ENCODE peak calls at places on chromosomes 12 and 14, in four cellular contexts. I is RPMI7951; T is glutamatergic neuron; J is effector CD4-positive, alpha-beta T cell. Z is an unnamed sample.

GRCh38 chr12:128069359-128069997 is 197.5 kb upstream of the TMEM132C start:
- DNase-seq in I (peak; percentile 29), T (peak; percentile 52), J (no peak), Z (no peak)

GRCh38 chr14:55438066-55438683 is 2.2 kb downstream of the TBPL2 start:
- DNase-seq in I (peak; percentile 49), T (no peak), J (no peak), Z (no peak)

GRCh38 chr12:53984901-53985357 is at the start of gene HOXC10:
- DNase-seq in I (peak; percentile 91), T (peak; percentile 91), J (peak; percentile 59), Z (no peak)

GRCh38 chr12:53217930-53218307 is 10.9 kb upstream of the ITGB7 start:
- DNase-seq in I (no peak), T (no peak), J (no peak), Z (no peak)

GRCh38 chr12:12327802-12328201 is 22.2 kb downstream of the MANSC1 start:
- DNase-seq in I (peak; percentile 59), T (no peak), J (peak; percentile 7), Z (no peak)

GRCh38 chr12:88684610-88685009 is 104.3 kb upstream of the KITLG start:
- DNase-seq in I (no peak), T (no peak), J (no peak), Z (no peak)

GRCh38 chr12:1695836-1696670 is 5.2 kb downstream of the ADIPOR2 start:
- DNase-seq in I (no peak), T (no peak), J (no peak), Z (no peak)

GRCh38 chr12:53965251-53966069 is 7.5 kb upstream of the HOXC11 start:
- DNase-seq in I (no peak), T (no peak), J (no peak), Z (no peak)

GRCh38 chr12:78034025-78034424 is 203.3 kb downstream of the NAV3 start:
- DNase-seq in I (peak; percentile 4), T (no peak), J (no peak), Z (no peak)

GRCh38 chr14:102043251-102044025 is 43.4 kb downstream of the HSP90AA1 start:
- DNase-seq in I (peak; percentile 81), T (no peak), J (no peak), Z (no peak)

GRCh38 chr12:74328623-74329022 is 209.0 kb upstream of the ATXN7L3B start:
- DNase-seq in I (no peak), T (no peak), J (no peak), Z (no peak)

GRCh38 chr12:51779876-51780275 is 68.6 kb downstream of the FIGNL2 start:
- DNase-seq in I (no peak), T (no peak), J (no peak), Z (no peak)

GRCh38 chr14:90368946-90369721 is 27.7 kb upstream of the CALM1 start:
- DNase-seq in I (peak; percentile 70), T (no peak), J (no peak), Z (peak; percentile 29)

GRCh38 chr14:72524230-72524629 is 369.7 kb downstream of the DPF3 start:
- DNase-seq in I (no peak), T (no peak), J (no peak), Z (no peak)

Z was measured in hypothalamus.